ENCODE peak calls at places on chromosomes 16 and 17, in four cellular contexts. D is K562, B is GM12878, L is HepG2. O is an unnamed sample.

GRCh38 chr16:89294486-89294885 is 77.0 kb downstream of the ZNF778 start:
- DNase-seq in B (no peak), D (no peak), L (no peak), O (no peak)

GRCh38 chr16:78390070-78390469 is 290.6 kb downstream of the WWOX start:
- DNase-seq in D (no peak), L (no peak), B (no peak), O (no peak)

GRCh38 chr17:17567114-17567513 is 24.4 kb downstream of the PEMT start:
- DNase-seq in B (no peak), L (no peak), D (no peak), O (no peak)

GRCh38 chr16:27049117-27049516 is 17.6 kb upstream of the C16orf82 start:
- DNase-seq in B (no peak), L (no peak), D (no peak), O (no peak)

GRCh38 chr17:34638526-34639260 is 59.3 kb downstream of the TMEM132E start:
- DNase-seq in D (no peak), B (no peak), L (no peak), O (no peak)

GRCh38 chr17:42285346-42286050 is 2.8 kb upstream of the STAT5A start:
- DNase-seq in D (no peak), L (no peak), B (no peak), O (no peak)

GRCh38 chr16:58493756-58494431 is 6.0 kb upstream of the NDRG4 start:
- DNase-seq in L (no peak), B (no peak), D (no peak), O (no peak)

GRCh38 chr16:57470683-57471082 is 8.2 kb downstream of the POLR2C start:
- DNase-seq in L (no peak), B (no peak), D (no peak), O (no peak)

GRCh38 chr17:50967795-50968194 is 101.6 kb upstream of the TOB1 start:
- DNase-seq in D (no peak), B (no peak), L (no peak), O (no peak)

GRCh38 chr17:82603981-82604448 is 44.2 kb downstream of the WDR45B start:
- DNase-seq in B (no peak), L (no peak), D (peak), O (no peak)

GRCh38 chr17:34163681-34164080 is 91.4 kb upstream of the CCL2 start:
- DNase-seq in D (peak), L (peak), B (no peak), O (peak)

GRCh38 chr17:17792551-17793377 is 44.0 kb downstream of the SREBF1 start:
- DNase-seq in L (no peak), D (peak), B (no peak), O (no peak)

GRCh38 chr16:19419691-19420060 is 2.0 kb downstream of the TMC5 start:
- DNase-seq in L (no peak), B (no peak), D (no peak), O (no peak)

GRCh38 chr17:41717408-41718286 is 5.5 kb downstream of the GAST start:
- DNase-seq in L (no peak), D (no peak), B (no peak), O (no peak)

GRCh38 chr17:73956595-73957465 is 246.6 kb upstream of the RPL38 start:
- DNase-seq in B (no peak), D (peak), L (peak), O (peak)

GRCh38 chr17:82241926-82242697 is 13.3 kb downstream of the SLC16A3 start:
- DNase-seq in B (no peak), L (peak), D (peak), O (no peak)

GRCh38 chr17:37752482-37752881 is 7.6 kb upstream of the HNF1B start:
- DNase-seq in D (no peak), L (no peak), B (no peak), O (no peak)

GRCh38 chr16:77289331-77289809 is 90.2 kb downstream of the SYCE1L start:
- DNase-seq in B (no peak), D (no peak), L (no peak), O (no peak)

GRCh38 chr16:54506691-54507090 is 220.1 kb upstream of the IRX3 start:
- DNase-seq in D (no peak), B (no peak), L (no peak), O (no peak)

GRCh38 chr16:13335894-13336293 is 434.5 kb downstream of the SHISA9 start:
- DNase-seq in B (no peak), D (no peak), L (no peak), O (no peak)

GRCh38 chr17:50560185-50560824 is at the start of gene CACNA1G:
- DNase-seq in L (peak), B (no peak), D (peak), O (peak)

GRCh38 chr16:28326881-28327610 is 34.7 kb downstream of the SBK1 start:
- DNase-seq in B (no peak), L (peak), D (peak), O (peak)

GRCh38 chr17:15513058-15513858 is 45.8 kb upstream of the CDRT4 start:
- DNase-seq in L (no peak), D (no peak), B (no peak), O (no peak)

GRCh38 chr16:27066655-27067054 is at the start of gene C16orf82:
- DNase-seq in D (no peak), B (no peak), L (no peak), O (no peak)

GRCh38 chr17:8991514-8992285 is 26.2 kb upstream of the PIK3R5 start:
- DNase-seq in B (no peak), L (peak), D (peak), O (no peak)
- TF ChIP-seq HDAC2 in B (no peak), L (no peak), D (no peak), O (no peak)

GRCh38 chr17:63395075-63395815 is 50.9 kb downstream of the CYB561 start:
- DNase-seq in B (no peak), D (no peak), L (no peak), O (no peak)

GRCh38 chr17:63399316-63399715 is 46.8 kb downstream of the CYB561 start:
- DNase-seq in D (no peak), L (no peak), B (no peak), O (no peak)

GRCh38 chr17:63402808-63403207 is 43.3 kb downstream of the CYB561 start:
- DNase-seq in L (no peak), B (no peak), D (no peak), O (no peak)

GRCh38 chr17:63398680-63399079 is 47.4 kb downstream of the CYB561 start:
- DNase-seq in B (no peak), L (no peak), D (no peak), O (no peak)

GRCh38 chr17:63399856-63400255 is 46.2 kb downstream of the CYB561 start:
- DNase-seq in D (no peak), B (no peak), L (no peak), O (no peak)
- TF ChIP-seq JUND in D (no peak), B (no peak), L (no peak), O (no peak)

GRCh38 chr17:36118477-36119353 is 15.1 kb downstream of the CCL4 start:
- DNase-seq in B (no peak), D (no peak), L (no peak), O (no peak)

GRCh38 chr17:36123431-36123830 is 19.8 kb downstream of the CCL4 start:
- DNase-seq in B (no peak), D (no peak), L (no peak), O (no peak)

GRCh38 chr17:36124879-36125824 is 21.5 kb downstream of the CCL4 start:
- DNase-seq in L (no peak), D (peak), B (no peak), O (no peak)

GRCh38 chr17:36117505-36118382 is 14.1 kb downstream of the CCL4 start:
- DNase-seq in B (no peak), L (no peak), D (no peak), O (no peak)

DNA sequence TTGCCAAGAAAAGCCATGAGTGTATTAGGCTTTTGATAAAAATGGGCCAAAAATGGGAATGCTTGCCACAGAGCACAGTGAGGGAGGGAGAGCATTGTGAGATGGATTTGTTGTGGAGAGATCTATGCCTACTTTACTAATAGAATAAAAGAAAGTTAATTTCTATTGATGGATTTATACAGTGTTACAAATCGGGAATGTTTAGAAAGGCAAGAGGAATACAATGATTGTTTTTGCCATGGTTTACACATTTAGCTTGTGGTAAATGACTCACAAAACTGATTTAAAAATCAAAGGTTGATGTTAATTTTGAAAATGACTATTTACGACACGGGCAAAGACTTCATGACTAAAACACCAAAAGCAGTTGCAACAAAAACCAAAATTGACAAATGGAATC is 16.6 kb downstream of the CCL4 start:
- DNase-seq in D (no peak), B (no peak), L (no peak), O (no peak)
- TF ChIP-seq HDAC2 in D (no peak), B (no peak), L (no peak), O (no peak)

GRCh38 chr16:539901-540530 is 12.5 kb downstream of the CAPN15 start:
- DNase-seq in L (no peak), D (no peak), B (no peak), O (no peak)

GRCh38 chr16:540645-541340 is 13.3 kb downstream of the CAPN15 start:
- DNase-seq in D (no peak), B (no peak), L (no peak), O (no peak)

GRCh38 chr16:546909-547770 is 13.1 kb upstream of the PRR35 start:
- DNase-seq in L (no peak), D (peak), B (no peak), O (peak)

GRCh38 chr16:544517-544916 is 15.7 kb upstream of the PRR35 start:
- DNase-seq in D (no peak), B (no peak), L (no peak), O (no peak)

DNA sequence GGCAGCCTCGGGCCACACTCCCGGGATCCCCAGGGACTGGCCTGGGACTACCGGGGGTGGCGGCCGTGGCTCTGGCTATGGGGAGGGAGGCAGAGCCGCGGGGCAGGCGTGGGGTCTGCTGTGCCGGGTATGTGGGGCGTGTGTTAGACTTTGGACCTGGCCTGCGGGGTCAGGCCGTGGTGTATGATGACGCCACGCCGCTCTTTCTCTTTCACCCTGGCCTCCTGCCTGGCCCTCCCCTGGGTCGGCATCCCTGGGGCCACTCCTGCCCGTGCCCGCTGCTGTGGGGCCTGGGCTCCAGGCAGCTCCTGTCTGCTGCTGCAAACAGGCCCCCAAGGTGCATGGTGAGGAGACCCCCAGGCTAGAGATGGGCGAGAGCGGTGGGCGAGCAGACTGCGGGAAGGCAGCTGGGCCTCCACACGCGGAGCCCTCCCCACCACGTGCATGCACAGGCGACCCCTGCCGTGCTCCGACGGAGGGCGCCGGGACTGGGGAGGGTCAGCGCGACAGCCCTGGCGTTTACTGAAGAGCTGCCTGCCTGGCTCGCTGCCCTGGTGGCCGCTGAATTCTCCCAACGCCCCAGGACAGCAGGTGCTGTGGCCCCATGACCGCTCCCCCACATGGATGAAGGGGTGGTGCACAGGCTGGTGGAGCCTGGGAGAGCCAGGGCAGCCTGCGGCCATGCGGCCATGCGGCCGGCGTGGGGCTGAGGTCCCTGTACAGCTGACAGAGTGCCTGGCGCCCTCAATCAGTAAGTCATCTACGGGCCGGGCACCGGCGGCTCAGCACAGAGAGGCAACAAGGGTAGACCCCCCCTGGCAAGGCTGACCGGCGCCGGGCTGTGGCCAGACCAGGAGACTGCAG is 16.0 kb downstream of the CAPN15 start:
- DNase-seq in B (no peak), L (peak), D (no peak), O (no peak)
- TF ChIP-seq JUND in B (no peak), L (peak), D (no peak), O (no peak)

O was measured in H1.